ENCODE peak calls at places on chromosomes 16 and 17, in seven cellular contexts. J is prostate gland, K is Panc1, V is stomach, E is K562, X is SK-N-SH, Q is endothelial cell of umbilical vein. M is an unnamed sample.

GRCh38 chr17:65143899-65144590 is 6.9 kb downstream of the RGS9 start:
- DNase-seq in J (no peak), E (no peak), X (no peak), Q (no peak), V (no peak), K (no peak), M (no peak)

GRCh38 chr16:17170435-17170834 is 300.3 kb downstream of the XYLT1 start:
- DNase-seq in Q (no peak), E (no peak), J (no peak), X (no peak), V (no peak), K (no peak), M (no peak)

GRCh38 chr17:63993368-63993990 is 4.7 kb upstream of the PRR29 start:
- DNase-seq in E (no peak), X (peak), K (no peak), V (no peak), Q (no peak), J (no peak), M (no peak)

GRCh38 chr16:23016372-23016771 is 132.9 kb downstream of the USP31 start:
- DNase-seq in K (no peak), X (no peak), E (no peak), V (no peak), J (no peak), Q (no peak), M (no peak)

GRCh38 chr17:2108170-2108569 is 53.3 kb downstream of the HIC1 start:
- DNase-seq in V (no peak), E (no peak), Q (no peak), K (no peak), J (no peak), X (no peak), M (no peak)

GRCh38 chr17:42347198-42347597 is 41.0 kb downstream of the STAT3 start:
- DNase-seq in V (peak), X (peak), J (peak), E (no peak), Q (peak), K (peak), M (no peak)

GRCh38 chr16:19223235-19223847 is 55.3 kb downstream of the SYT17 start:
- DNase-seq in J (no peak), X (no peak), V (peak), E (peak), Q (peak), K (peak), M (no peak)

GRCh38 chr16:81618661-81619060 is 160.4 kb upstream of the PLCG2 start:
- DNase-seq in Q (no peak), V (peak), X (no peak), K (no peak), E (no peak), J (peak), M (no peak)

GRCh38 chr17:82225368-82226029 is 3.3 kb upstream of the SLC16A3 start:
- DNase-seq in V (no peak), K (no peak), J (no peak), Q (no peak), E (no peak), X (no peak), M (no peak)

GRCh38 chr16:57028086-57028485 is 38.7 kb downstream of the NLRC5 start:
- DNase-seq in K (no peak), V (no peak), X (no peak), Q (no peak), E (no peak), J (no peak), M (peak)

GRCh38 chr16:1296688-1297412 is 12.6 kb upstream of the UBE2I start:
- DNase-seq in X (no peak), V (no peak), Q (peak), E (peak), J (peak), K (peak), M (no peak)

GRCh38 chr17:83062011-83062817 is 17.2 kb upstream of the METRNL start:
- DNase-seq in E (no peak), V (no peak), J (no peak), K (no peak), Q (no peak), X (peak), M (peak)

GRCh38 chr17:17729620-17730249 is 48.5 kb downstream of the RAI1 start:
- DNase-seq in E (peak), V (peak), J (peak), X (peak), K (peak), Q (no peak), M (no peak)

GRCh38 chr17:39563476-39563875 is 44.2 kb downstream of the NEUROD2 start:
- DNase-seq in X (peak), Q (peak), V (no peak), J (no peak), E (no peak), K (no peak), M (no peak)

GRCh38 chr16:19170043-19170655 is 2.1 kb downstream of the SYT17 start:
- DNase-seq in K (no peak), X (no peak), V (no peak), Q (no peak), E (no peak), J (no peak), M (no peak)

GRCh38 chr17:61412860-61413653 is 13.4 kb downstream of the TBX2 start:
- DNase-seq in V (no peak), J (no peak), X (peak), E (no peak), K (no peak), Q (no peak), M (peak)

GRCh38 chr16:77332792-77333191 is 102.0 kb downstream of the ADAMTS18 start:
- DNase-seq in V (no peak), E (no peak), J (no peak), K (no peak), Q (no peak), X (no peak), M (no peak)

GRCh38 chr17:56597495-56597990 is 4.0 kb downstream of the NOG start:
- DNase-seq in E (no peak), X (peak), V (no peak), Q (no peak), K (no peak), J (no peak), M (no peak)

GRCh38 chr17:28953444-28954118 is 2.3 kb upstream of the PHF12 start:
- DNase-seq in E (peak), K (peak), Q (peak), V (peak), X (peak), J (peak), M (no peak)

GRCh38 chr16:87979352-87979751 is 28.1 kb downstream of the BANP start:
- DNase-seq in J (no peak), X (no peak), V (peak), Q (no peak), K (no peak), E (no peak), M (no peak)

GRCh38 chr17:32287804-32288511 is 22.3 kb downstream of the RHBDL3 start:
- DNase-seq in X (no peak), Q (no peak), J (no peak), V (no peak), K (no peak), E (no peak), M (no peak)

GRCh38 chr16:58459344-58460218 is 40.4 kb upstream of the NDRG4 start:
- DNase-seq in V (no peak), K (peak), E (peak), J (no peak), X (no peak), Q (peak), M (no peak)

GRCh38 chr17:51461578-51462004 is 201.2 kb downstream of the UTP18 start:
- DNase-seq in J (peak), K (peak), E (peak), Q (peak), X (peak), V (peak), M (no peak)

GRCh38 chr17:33964344-33964979 is 290.6 kb upstream of the CCL2 start:
- DNase-seq in X (no peak), Q (no peak), E (peak), V (no peak), J (no peak), K (no peak), M (no peak)

GRCh38 chr16:78703951-78704350 is 604.5 kb downstream of the WWOX start:
- DNase-seq in J (no peak), V (no peak), X (no peak), E (no peak), Q (no peak), K (no peak), M (no peak)

GRCh38 chr17:41593306-41594095 is 6.8 kb upstream of the KRT14 start:
- DNase-seq in X (no peak), E (no peak), K (no peak), Q (no peak), J (no peak), V (no peak), M (no peak)

GRCh38 chr17:17599965-17600364 is 8.5 kb upstream of the PEMT start:
- DNase-seq in X (no peak), V (no peak), J (no peak), E (peak), K (no peak), Q (no peak), M (no peak)

GRCh38 chr17:38428150-38428642 is at the start of gene ARHGAP23:
- DNase-seq in Q (peak), V (peak), J (peak), K (no peak), E (no peak), X (peak), M (no peak)
- TF ChIP-seq POLR2AphosphoS5 in Q (peak), V (peak), J (no peak), K (no peak), E (no peak), X (peak), M (no peak)

DNA sequence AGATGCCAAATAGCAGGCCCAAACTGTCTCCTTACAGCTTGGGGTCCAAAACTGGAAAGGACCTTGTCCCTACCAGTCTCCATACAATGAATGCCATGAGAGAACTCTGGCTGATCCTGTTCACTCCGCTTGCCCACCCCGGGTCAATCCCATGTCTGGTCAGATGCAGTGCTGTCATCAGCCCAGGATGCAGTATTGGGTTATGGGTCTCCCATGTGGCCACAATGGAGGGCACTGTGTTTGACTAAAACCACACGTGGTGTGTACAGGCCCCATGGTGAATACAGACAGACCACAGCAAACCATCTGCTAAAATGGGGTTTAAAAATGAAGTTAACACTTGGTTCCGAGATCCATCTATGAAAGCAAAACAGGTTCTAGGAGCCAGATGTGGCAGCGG is 20.4 kb downstream of the TRIM16 start:
- DNase-seq in X (no peak), Q (no peak), J (no peak), K (no peak), E (no peak), V (no peak), M (no peak)
- TF ChIP-seq CTCF in X (no peak), Q (no peak), J (no peak), K (no peak), E (no peak), V (no peak), M (no peak)

GRCh38 chr16:10077861-10078260 is 104.4 kb downstream of the GRIN2A start:
- DNase-seq in E (no peak), Q (no peak), X (no peak), K (no peak), J (no peak), V (no peak), M (no peak)

GRCh38 chr16:10081201-10081940 is 100.9 kb downstream of the GRIN2A start:
- DNase-seq in V (no peak), E (no peak), X (no peak), J (no peak), K (no peak), Q (no peak), M (no peak)

GRCh38 chr16:10083301-10083700 is 98.9 kb downstream of the GRIN2A start:
- DNase-seq in E (no peak), K (no peak), J (no peak), Q (no peak), V (no peak), X (no peak), M (no peak)

GRCh38 chr16:10078541-10078949 is 103.7 kb downstream of the GRIN2A start:
- DNase-seq in V (no peak), E (no peak), X (peak), K (no peak), J (no peak), Q (no peak), M (no peak)

GRCh38 chr16:10080031-10080772 is 102.0 kb downstream of the GRIN2A start:
- DNase-seq in E (peak), K (peak), X (peak), Q (peak), J (peak), V (peak), M (peak)
- TF ChIP-seq POLR2AphosphoS5 in E (no peak), K (peak), X (no peak), Q (no peak), J (no peak), V (peak), M (no peak)

GRCh38 chr16:55370762-55371482 is 46.9 kb downstream of the IRX6 start:
- DNase-seq in J (peak), K (no peak), E (peak), X (peak), V (peak), Q (no peak), M (peak)
- TF ChIP-seq CTCF in J (peak), K (peak), E (peak), X (peak), V (no peak), Q (no peak), M (peak)

GRCh38 chr17:79728169-79728907 is 2.4 kb upstream of the ENPP7 start:
- DNase-seq in V (peak), Q (peak), X (peak), E (peak), K (no peak), J (peak), M (peak)
- TF ChIP-seq POLR2AphosphoS5 in V (no peak), Q (no peak), X (no peak), E (no peak), K (no peak), J (peak), M (no peak)